ENCODE peak calls at places on chromosomes 5 and 9, in ten cellular contexts. C is activated T-cell treated with anti-CD3 and anti-CD28 coated beads, Interleukin-2, amount 50 U/mL, for 72 hours; B is head of caudate nucleus; O is coronary artery; J is left cardiac atrium; M is EL; E is kidney; G is transverse colon; L is naive thymus-derived CD4-positive, alpha-beta T cell; P is COR-L47. R is an unnamed sample.

GRCh38 chr5:150159741-150160179 is 4.1 kb upstream of the PDGFRB start:
- DNase-seq in E (no peak), J (peak), C (no peak), L (no peak), P (no peak), G (no peak), B (no peak), O (no peak), M (peak), R (no peak)

GRCh38 chr5:144028058-144028457 is 142.4 kb downstream of the YIPF5 start:
- DNase-seq in M (peak), O (no peak), B (no peak), E (no peak), P (no peak), C (no peak), L (no peak), G (no peak), J (no peak), R (no peak)

GRCh38 chr9:15856591-15856990 is 303.7 kb downstream of the CCDC171 start:
- DNase-seq in B (no peak), C (no peak), E (no peak), J (no peak), M (peak), P (no peak), O (no peak), L (no peak), G (no peak), R (no peak)

GRCh38 chr5:168879929-168880328 is 300.8 kb upstream of the PANK3 start:
- DNase-seq in C (no peak), E (no peak), O (no peak), P (no peak), L (no peak), J (peak), M (no peak), B (no peak), G (no peak), R (no peak)

GRCh38 chr9:98998441-98999151 is 54.9 kb downstream of the COL15A1 start:
- DNase-seq in B (peak), G (peak), M (peak), J (peak), L (peak), E (peak), P (peak), O (peak), C (peak), R (no peak)

GRCh38 chr5:169909945-169910344 is 70.3 kb downstream of the INSYN2B start:
- DNase-seq in L (no peak), J (no peak), O (no peak), G (no peak), E (no peak), B (no peak), P (no peak), M (no peak), C (no peak), R (no peak)

GRCh38 chr9:127917603-127918002 is 762 bp upstream of the ST6GALNAC4 start:
- DNase-seq in L (no peak), B (no peak), P (no peak), G (peak), J (peak), O (no peak), M (no peak), C (no peak), E (peak), R (no peak)

GRCh38 chr5:141420855-141421488 is at the start of gene PCDHGA11:
- DNase-seq in B (no peak), E (no peak), J (no peak), M (peak), C (peak), O (no peak), G (no peak), P (no peak), L (no peak), R (no peak)